ENCODE peak calls at places on chromosomes 2 and 18, in eight cellular contexts. U is keratinocyte, P is breast epithelium, V is left ventricle myocardium inferior, N is cardiac fibroblast, A is IMR-90, X is HFF-Myc, K is thoracic aorta. L is an unnamed sample.

GRCh38 chr2:104945866-104946265 is 92.0 kb downstream of the POU3F3 start:
- DNase-seq in N (no peak), K (no peak), U (no peak), V (no peak), A (no peak), X (no peak), P (no peak), L (no peak)

GRCh38 chr2:177873915-177874314 is 198.7 kb downstream of the PDE11A start:
- DNase-seq in K (no peak), N (no peak), V (no peak), X (no peak), P (no peak), A (no peak), U (no peak), L (no peak)

GRCh38 chr2:219539926-219540678 is 3.5 kb downstream of the CHPF start:
- DNase-seq in X (no peak), U (no peak), P (no peak), A (no peak), V (no peak), K (no peak), N (no peak), L (no peak)

GRCh38 chr2:37316181-37316580 is 8.5 kb downstream of the PRKD3 start:
- DNase-seq in X (no peak), P (no peak), U (no peak), K (no peak), V (no peak), N (no peak), A (no peak), L (no peak)

GRCh38 chr2:218329826-218330651 is 26.6 kb upstream of the CATIP start:
- DNase-seq in P (no peak), N (no peak), X (no peak), K (no peak), A (no peak), V (no peak), U (no peak), L (no peak)

GRCh38 chr2:112623913-112624777 is 21.6 kb upstream of the SLC20A1 start:
- DNase-seq in K (no peak), U (peak), X (peak), P (no peak), N (peak), V (peak), A (peak), L (no peak)

GRCh38 chr2:71554706-71555056 is 101.3 kb downstream of the DYSF start:
- DNase-seq in N (no peak), A (no peak), P (no peak), U (no peak), X (no peak), V (no peak), K (no peak), L (no peak)

GRCh38 chr18:13268035-13268700 is 49.6 kb downstream of the LDLRAD4 start:
- DNase-seq in P (no peak), V (no peak), K (no peak), U (no peak), N (peak), A (peak), X (no peak), L (peak)

GRCh38 chr2:168084267-168084781 is 163.1 kb downstream of the STK39 start:
- DNase-seq in N (no peak), A (peak), V (no peak), P (no peak), U (no peak), X (no peak), K (no peak), L (no peak)
- TF ChIP-seq CTCF in N (no peak), A (no peak), V (no peak), P (no peak), U (no peak), X (no peak), K (no peak), L (no peak)

GRCh38 chr2:97966545-97967215 is 29.1 kb downstream of the TMEM131 start:
- DNase-seq in N (no peak), A (peak), U (peak), X (no peak), P (no peak), V (no peak), K (no peak), L (no peak)

GRCh38 chr2:97963880-97964279 is 31.9 kb downstream of the TMEM131 start:
- DNase-seq in U (no peak), V (no peak), X (no peak), K (no peak), N (no peak), A (peak), P (no peak), L (no peak)

GRCh38 chr2:97965146-97965545 is 30.6 kb downstream of the TMEM131 start:
- DNase-seq in N (no peak), U (no peak), P (no peak), A (no peak), X (no peak), K (no peak), V (no peak), L (no peak)

GRCh38 chr2:97961534-97961933 is 34.2 kb downstream of the TMEM131 start:
- DNase-seq in A (no peak), X (no peak), N (no peak), K (no peak), U (no peak), V (no peak), P (no peak), L (no peak)

GRCh38 chr2:97963079-97963406 is 32.7 kb downstream of the TMEM131 start:
- DNase-seq in V (no peak), X (no peak), K (no peak), N (no peak), U (no peak), P (no peak), A (no peak), L (no peak)
- H3K4me3 ChIP-seq in V (no peak), X (no peak), K (no peak), N (no peak), U (no peak), P (no peak), A (no peak), L (no peak)

GRCh38 chr2:142056784-142057183 is 74.0 kb downstream of the LRP1B start:
- DNase-seq in X (no peak), K (no peak), U (no peak), P (no peak), V (no peak), A (no peak), N (no peak), L (no peak)

GRCh38 chr2:142061733-142062132 is 69.1 kb downstream of the LRP1B start:
- DNase-seq in V (no peak), N (no peak), X (no peak), U (no peak), A (no peak), K (no peak), P (no peak), L (no peak)

GRCh38 chr2:142052220-142052863 is 78.5 kb downstream of the LRP1B start:
- DNase-seq in U (no peak), P (no peak), N (no peak), V (no peak), K (no peak), A (no peak), X (no peak), L (no peak)

DNA sequence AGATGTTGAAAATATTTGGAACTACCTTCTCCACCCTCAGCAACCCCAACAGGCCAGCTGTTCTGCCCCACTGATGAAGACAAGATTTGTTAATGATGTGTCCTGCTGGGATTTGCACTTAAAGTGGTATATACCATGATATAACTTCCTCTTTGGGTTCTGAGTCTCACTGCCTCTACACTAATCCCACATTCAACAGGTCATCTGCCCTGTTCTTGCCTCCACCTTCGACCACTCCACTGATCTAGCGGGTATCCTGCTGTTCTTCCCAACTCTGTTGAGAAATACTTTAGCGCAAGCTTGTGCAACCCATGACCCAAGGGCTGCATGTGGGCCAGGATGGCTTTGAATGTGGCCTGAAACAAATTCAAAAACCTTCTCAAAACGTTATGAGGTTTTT is 72.7 kb downstream of the LRP1B start:
- DNase-seq in N (no peak), V (no peak), X (no peak), K (no peak), U (no peak), P (no peak), A (no peak), L (no peak)
- TF ChIP-seq CTCF in N (no peak), V (no peak), X (no peak), K (no peak), U (no peak), P (no peak), A (no peak), L (no peak)

GRCh38 chr2:20666364-20667150 is at the start of gene GDF7:
- DNase-seq in V (no peak), U (no peak), P (no peak), X (no peak), N (no peak), K (no peak), A (no peak), L (no peak)
- H3K4me3 ChIP-seq in V (peak), U (peak), P (peak), X (peak), N (peak), K (peak), A (peak), L (peak)

GRCh38 chr2:239736358-239737143 is 288.6 kb downstream of the NDUFA10 start:
- DNase-seq in U (no peak), V (no peak), A (no peak), P (no peak), N (no peak), X (no peak), K (no peak), L (no peak)
- TF ChIP-seq CTCF in U (no peak), V (no peak), A (no peak), P (no peak), N (no peak), X (no peak), K (no peak), L (no peak)

L was measured in retinal pigment epithelial cell.